ENCODE peak calls at places on chromosomes 3 and 15, in five cellular contexts. P is cardiac septum; N is stimulated activated CD8-positive, alpha-beta memory T cell treated with anti-CD3 and anti-CD28 coated beads, Interleukin-15, amount 100 ng/mL, for 1 hour; I is activated CD4-positive, alpha-beta T cell treated with anti-CD3 and anti-CD28 coated beads, Interleukin-2, amount 50 U/mL, for 1 hour; L is HS-27A. D is an unnamed sample.

GRCh38 chr15:58538225-58538731 is 106.5 kb downstream of the LIPC start:
- DNase-seq in P (peak), N (no peak), I (no peak), L (no peak), D (peak)

GRCh38 chr3:32106929-32107362 is 526 bp downstream of the GPD1L start:
- DNase-seq in P (no peak), N (no peak), I (no peak), L (no peak), D (no peak)

GRCh38 chr3:30260747-30261146 is 345.7 kb upstream of the TGFBR2 start:
- DNase-seq in P (no peak), N (no peak), I (no peak), L (no peak), D (no peak)

GRCh38 chr3:63976166-63976861 is 47.0 kb downstream of the PSMD6 start:
- DNase-seq in P (no peak), N (no peak), I (no peak), L (peak), D (no peak)

GRCh38 chr15:97902140-97902780 is 58.2 kb upstream of the ARRDC4 start:
- DNase-seq in P (no peak), N (no peak), I (no peak), L (no peak), D (no peak)

GRCh38 chr3:194330579-194330978 is 20.5 kb downstream of the CPN2 start:
- DNase-seq in P (no peak), N (no peak), I (no peak), L (no peak), D (no peak)

GRCh38 chr15:99100245-99101173 is 4.4 kb upstream of the SYNM start:
- DNase-seq in P (peak), N (peak), I (peak), L (peak), D (peak)

GRCh38 chr3:94423566-94423965 is 360.7 kb downstream of the NSUN3 start:
- DNase-seq in P (no peak), N (no peak), I (no peak), L (no peak), D (no peak)

GRCh38 chr15:100167884-100168375 is 173.8 kb downstream of the ADAMTS17 start:
- DNase-seq in P (no peak), N (no peak), I (no peak), L (no peak), D (peak)

GRCh38 chr3:140007081-140007480 is 72.1 kb downstream of the CLSTN2 start:
- DNase-seq in P (no peak), N (no peak), I (no peak), L (no peak), D (no peak)

GRCh38 chr3:155634121-155634719 is 110.7 kb downstream of the PLCH1 start:
- DNase-seq in P (no peak), N (no peak), I (no peak), L (no peak), D (no peak)

GRCh38 chr15:58793862-58794261 is 22.8 kb downstream of the MINDY2 start:
- DNase-seq in P (no peak), N (no peak), I (no peak), L (no peak), D (no peak)

GRCh38 chr3:45692866-45693265 is 3.7 kb downstream of the SACM1L start:
- DNase-seq in P (no peak), N (no peak), I (no peak), L (no peak), D (no peak)

GRCh38 chr15:26891448-26891881 is 24.6 kb downstream of the GABRA5 start:
- DNase-seq in P (no peak), N (no peak), I (no peak), L (no peak), D (no peak)

GRCh38 chr3:17336291-17336690 is 406.1 kb downstream of the TBC1D5 start:
- DNase-seq in P (no peak), N (no peak), I (no peak), L (no peak), D (no peak)

GRCh38 chr15:90478981-90479481 is 50.7 kb upstream of the CRTC3 start:
- DNase-seq in P (no peak), N (no peak), I (peak), L (no peak), D (no peak)

GRCh38 chr3:14446988-14447570 is 44.7 kb downstream of the SLC6A6 start:
- DNase-seq in P (no peak), N (no peak), I (no peak), L (no peak), D (no peak)

GRCh38 chr3:177944228-177944661 is 592.0 kb upstream of the KCNMB2 start:
- DNase-seq in P (no peak), N (no peak), I (no peak), L (no peak), D (no peak)

GRCh38 chr3:29582310-29582709 is 301.4 kb downstream of the RBMS3 start:
- DNase-seq in P (no peak), N (no peak), I (no peak), L (no peak), D (no peak)

GRCh38 chr15:90654233-90655124 is 62.7 kb upstream of the BLM start:
- DNase-seq in P (peak), N (no peak), I (no peak), L (no peak), D (no peak)

GRCh38 chr15:69443032-69443611 is 9.5 kb upstream of the RPLP1 start:
- DNase-seq in P (no peak), N (no peak), I (no peak), L (no peak), D (no peak)